ENCODE peak calls at places on chromosomes 11 and 22, in ten cellular contexts. One of them, this sample, is unnamed.

GRCh38 chr22:26576026-26576680 is 13.8 kb downstream of the TPST2 start:
- DNase-seq in psoas muscle: no peak
- DNase-seq in left ventricle myocardium inferior: no peak
- DNase-seq in neural crest cell: no peak
- DNase-seq in DND-41: no peak
- DNase-seq in A549: no peak
- DNase-seq in HCT116: no peak
- DNase-seq in neural progenitor cell: no peak
- DNase-seq in suprapubic skin: no peak
- DNase-seq in lower leg skin: no peak
- DNase-seq in this sample: no peak

GRCh38 chr11:110345756-110346155 is 49.3 kb upstream of the RDX start:
- DNase-seq in psoas muscle: no peak
- DNase-seq in left ventricle myocardium inferior: no peak
- DNase-seq in neural crest cell: no peak
- DNase-seq in DND-41: no peak
- DNase-seq in A549: no peak
- DNase-seq in HCT116: no peak
- DNase-seq in neural progenitor cell: no peak
- DNase-seq in suprapubic skin: no peak
- DNase-seq in lower leg skin: no peak
- DNase-seq in this sample: no peak

GRCh38 chr11:32311351-32312077 is 123.8 kb downstream of the WT1 start:
- DNase-seq in psoas muscle: no peak
- DNase-seq in left ventricle myocardium inferior: no peak
- DNase-seq in neural crest cell: no peak
- DNase-seq in DND-41: no peak
- DNase-seq in A549: no peak
- DNase-seq in HCT116: no peak
- DNase-seq in neural progenitor cell: no peak
- DNase-seq in suprapubic skin: no peak
- DNase-seq in lower leg skin: no peak
- DNase-seq in this sample: no peak

GRCh38 chr11:34830648-34831047 is 85.5 kb downstream of the APIP start:
- DNase-seq in psoas muscle: no peak
- DNase-seq in left ventricle myocardium inferior: peak; percentile 55
- DNase-seq in neural crest cell: no peak
- DNase-seq in DND-41: no peak
- DNase-seq in A549: no peak
- DNase-seq in HCT116: no peak
- DNase-seq in neural progenitor cell: no peak
- DNase-seq in suprapubic skin: no peak
- DNase-seq in lower leg skin: no peak
- DNase-seq in this sample: no peak

GRCh38 chr11:33687733-33688479 is 12.7 kb downstream of the C11orf91 start:
- DNase-seq in psoas muscle: no peak
- DNase-seq in left ventricle myocardium inferior: no peak
- DNase-seq in neural crest cell: peak; percentile 65
- DNase-seq in DND-41: peak; percentile 36
- DNase-seq in A549: peak; percentile 76
- DNase-seq in HCT116: peak; percentile 60
- DNase-seq in neural progenitor cell: peak; percentile 75
- DNase-seq in suprapubic skin: no peak
- DNase-seq in lower leg skin: no peak
- DNase-seq in this sample: peak; percentile 41

GRCh38 chr22:47031628-47031915 is 269.1 kb downstream of the TBC1D22A start:
- DNase-seq in psoas muscle: no peak
- DNase-seq in left ventricle myocardium inferior: peak; percentile 7
- DNase-seq in neural crest cell: no peak
- DNase-seq in DND-41: no peak
- DNase-seq in A549: no peak
- DNase-seq in HCT116: no peak
- DNase-seq in neural progenitor cell: no peak
- DNase-seq in suprapubic skin: no peak
- DNase-seq in lower leg skin: no peak
- DNase-seq in this sample: no peak

GRCh38 chr22:49586244-49586748 is 241.4 kb downstream of the BRD1 start:
- DNase-seq in psoas muscle: no peak
- DNase-seq in left ventricle myocardium inferior: no peak
- DNase-seq in neural crest cell: no peak
- DNase-seq in DND-41: no peak
- DNase-seq in A549: peak; percentile 40
- DNase-seq in HCT116: no peak
- DNase-seq in neural progenitor cell: no peak
- DNase-seq in suprapubic skin: no peak
- DNase-seq in lower leg skin: no peak
- DNase-seq in this sample: no peak

GRCh38 chr11:114321621-114322257 is 25.5 kb downstream of the NNMT start:
- DNase-seq in psoas muscle: peak; percentile 64
- DNase-seq in left ventricle myocardium inferior: peak; percentile 25
- DNase-seq in neural crest cell: no peak
- DNase-seq in DND-41: no peak
- DNase-seq in A549: peak; percentile 74
- DNase-seq in HCT116: no peak
- DNase-seq in neural progenitor cell: no peak
- DNase-seq in suprapubic skin: no peak
- DNase-seq in lower leg skin: peak; percentile 88
- DNase-seq in this sample: no peak

GRCh38 chr11:74288161-74288560 is 23.3 kb downstream of the P4HA3 start:
- DNase-seq in psoas muscle: no peak
- DNase-seq in left ventricle myocardium inferior: no peak
- DNase-seq in neural crest cell: no peak
- DNase-seq in DND-41: no peak
- DNase-seq in A549: peak; percentile 94
- DNase-seq in HCT116: no peak
- DNase-seq in neural progenitor cell: no peak
- DNase-seq in suprapubic skin: no peak
- DNase-seq in lower leg skin: no peak
- DNase-seq in this sample: no peak

GRCh38 chr22:42400811-42401547 is 31.2 kb downstream of the NFAM1 start:
- DNase-seq in psoas muscle: no peak
- DNase-seq in left ventricle myocardium inferior: no peak
- DNase-seq in neural crest cell: no peak
- DNase-seq in DND-41: no peak
- DNase-seq in A549: no peak
- DNase-seq in HCT116: no peak
- DNase-seq in neural progenitor cell: no peak
- DNase-seq in suprapubic skin: no peak
- DNase-seq in lower leg skin: no peak
- DNase-seq in this sample: no peak

GRCh38 chr11:74717211-74717997 is 13.8 kb downstream of the CHRDL2 start:
- DNase-seq in psoas muscle: no peak
- DNase-seq in left ventricle myocardium inferior: no peak
- DNase-seq in neural crest cell: no peak
- DNase-seq in DND-41: no peak
- DNase-seq in A549: no peak
- DNase-seq in HCT116: no peak
- DNase-seq in neural progenitor cell: peak; percentile 35
- DNase-seq in suprapubic skin: no peak
- DNase-seq in lower leg skin: no peak
- DNase-seq in this sample: no peak

GRCh38 chr11:16911658-16912057 is 102.6 kb downstream of the PLEKHA7 start:
- DNase-seq in psoas muscle: no peak
- DNase-seq in left ventricle myocardium inferior: no peak
- DNase-seq in neural crest cell: no peak
- DNase-seq in DND-41: no peak
- DNase-seq in A549: no peak
- DNase-seq in HCT116: no peak
- DNase-seq in neural progenitor cell: no peak
- DNase-seq in suprapubic skin: no peak
- DNase-seq in lower leg skin: no peak
- DNase-seq in this sample: no peak

GRCh38 chr22:48343461-48343860 is 1484.2 kb downstream of the BRD1 start:
- DNase-seq in psoas muscle: peak; percentile 7
- DNase-seq in left ventricle myocardium inferior: no peak
- DNase-seq in neural crest cell: no peak
- DNase-seq in DND-41: no peak
- DNase-seq in A549: no peak
- DNase-seq in HCT116: no peak
- DNase-seq in neural progenitor cell: no peak
- DNase-seq in suprapubic skin: no peak
- DNase-seq in lower leg skin: no peak
- DNase-seq in this sample: no peak

GRCh38 chr11:120714448-120714847 is 202.9 kb downstream of the GRIK4 start:
- DNase-seq in psoas muscle: no peak
- DNase-seq in left ventricle myocardium inferior: no peak
- DNase-seq in neural crest cell: no peak
- DNase-seq in DND-41: no peak
- DNase-seq in A549: no peak
- DNase-seq in HCT116: no peak
- DNase-seq in neural progenitor cell: no peak
- DNase-seq in suprapubic skin: peak; percentile 16
- DNase-seq in lower leg skin: no peak
- DNase-seq in this sample: no peak

GRCh38 chr11:32893947-32894827 is 1.6 kb downstream of the QSER1 start:
- DNase-seq in psoas muscle: no peak
- DNase-seq in left ventricle myocardium inferior: no peak
- DNase-seq in neural crest cell: no peak
- DNase-seq in DND-41: peak; percentile 59
- DNase-seq in A549: peak; percentile 93
- DNase-seq in HCT116: peak; percentile 88
- DNase-seq in neural progenitor cell: peak; percentile 69
- DNase-seq in suprapubic skin: no peak
- DNase-seq in lower leg skin: peak; percentile 67
- DNase-seq in this sample: no peak

GRCh38 chr11:26862801-26863200 is 131.1 kb upstream of the FIBIN start:
- DNase-seq in psoas muscle: no peak
- DNase-seq in left ventricle myocardium inferior: no peak
- DNase-seq in neural crest cell: no peak
- DNase-seq in DND-41: no peak
- DNase-seq in A549: no peak
- DNase-seq in HCT116: no peak
- DNase-seq in neural progenitor cell: no peak
- DNase-seq in suprapubic skin: no peak
- DNase-seq in lower leg skin: no peak
- DNase-seq in this sample: no peak

GRCh38 chr11:26860411-26860810 is 133.5 kb upstream of the FIBIN start:
- DNase-seq in psoas muscle: no peak
- DNase-seq in left ventricle myocardium inferior: no peak
- DNase-seq in neural crest cell: no peak
- DNase-seq in DND-41: no peak
- DNase-seq in A549: no peak
- DNase-seq in HCT116: no peak
- DNase-seq in neural progenitor cell: no peak
- DNase-seq in suprapubic skin: no peak
- DNase-seq in lower leg skin: no peak
- DNase-seq in this sample: no peak

GRCh38 chr11:26858098-26858497 is 135.8 kb upstream of the FIBIN start:
- DNase-seq in psoas muscle: no peak
- DNase-seq in left ventricle myocardium inferior: no peak
- DNase-seq in neural crest cell: no peak
- DNase-seq in DND-41: no peak
- DNase-seq in A549: no peak
- DNase-seq in HCT116: no peak
- DNase-seq in neural progenitor cell: no peak
- DNase-seq in suprapubic skin: no peak
- DNase-seq in lower leg skin: no peak
- DNase-seq in this sample: no peak
- TF ChIP-seq CTCF in psoas muscle: no peak
- TF ChIP-seq CTCF in left ventricle myocardium inferior: no peak
- TF ChIP-seq CTCF in neural crest cell: no peak
- TF ChIP-seq CTCF in DND-41: no peak
- TF ChIP-seq CTCF in A549: no peak
- TF ChIP-seq CTCF in HCT116: no peak
- TF ChIP-seq CTCF in neural progenitor cell: no peak
- TF ChIP-seq CTCF in suprapubic skin: no peak
- TF ChIP-seq CTCF in lower leg skin: no peak
- TF ChIP-seq CTCF in this sample: no peak

GRCh38 chr22:44623771-44624510 is 78.1 kb upstream of the PRR5 start:
- DNase-seq in psoas muscle: peak; percentile 36
- DNase-seq in left ventricle myocardium inferior: no peak
- DNase-seq in neural crest cell: peak; percentile 38
- DNase-seq in DND-41: no peak
- DNase-seq in A549: peak; percentile 46
- DNase-seq in HCT116: no peak
- DNase-seq in neural progenitor cell: peak; percentile 72
- DNase-seq in suprapubic skin: no peak
- DNase-seq in lower leg skin: no peak
- DNase-seq in this sample: no peak
- TF ChIP-seq CTCF in psoas muscle: no peak
- TF ChIP-seq CTCF in left ventricle myocardium inferior: peak; percentile 63
- TF ChIP-seq CTCF in neural crest cell: peak; percentile 64
- TF ChIP-seq CTCF in DND-41: peak; percentile 3
- TF ChIP-seq CTCF in A549: peak; percentile 65
- TF ChIP-seq CTCF in HCT116: peak; percentile 52
- TF ChIP-seq CTCF in neural progenitor cell: peak; percentile 66
- TF ChIP-seq CTCF in suprapubic skin: no peak
- TF ChIP-seq CTCF in lower leg skin: no peak
- TF ChIP-seq CTCF in this sample: peak; percentile 52

GRCh38 chr11:61737131-61737530 is 15.3 kb upstream of the MYRF start:
- DNase-seq in psoas muscle: no peak
- DNase-seq in left ventricle myocardium inferior: no peak
- DNase-seq in neural crest cell: no peak
- DNase-seq in DND-41: no peak
- DNase-seq in A549: no peak
- DNase-seq in HCT116: no peak
- DNase-seq in neural progenitor cell: no peak
- DNase-seq in suprapubic skin: no peak
- DNase-seq in lower leg skin: no peak
- DNase-seq in this sample: no peak
- TF ChIP-seq CTCF in psoas muscle: no peak
- TF ChIP-seq CTCF in left ventricle myocardium inferior: no peak
- TF ChIP-seq CTCF in neural crest cell: no peak
- TF ChIP-seq CTCF in DND-41: peak; percentile 39
- TF ChIP-seq CTCF in A549: no peak
- TF ChIP-seq CTCF in HCT116: no peak
- TF ChIP-seq CTCF in neural progenitor cell: no peak
- TF ChIP-seq CTCF in suprapubic skin: no peak
- TF ChIP-seq CTCF in lower leg skin: no peak
- TF ChIP-seq CTCF in this sample: no peak

GRCh38 chr11:111573821-111574249 is 28.4 kb upstream of the SIK2 start:
- DNase-seq in psoas muscle: no peak
- DNase-seq in left ventricle myocardium inferior: no peak
- DNase-seq in neural crest cell: no peak
- DNase-seq in DND-41: no peak
- DNase-seq in A549: no peak
- DNase-seq in HCT116: no peak
- DNase-seq in neural progenitor cell: no peak
- DNase-seq in suprapubic skin: no peak
- DNase-seq in lower leg skin: no peak
- DNase-seq in this sample: no peak

GRCh38 chr11:111575748-111576147 is 26.5 kb upstream of the SIK2 start:
- DNase-seq in psoas muscle: no peak
- DNase-seq in left ventricle myocardium inferior: no peak
- DNase-seq in neural crest cell: no peak
- DNase-seq in DND-41: no peak
- DNase-seq in A549: no peak
- DNase-seq in HCT116: no peak
- DNase-seq in neural progenitor cell: no peak
- DNase-seq in suprapubic skin: no peak
- DNase-seq in lower leg skin: no peak
- DNase-seq in this sample: no peak

GRCh38 chr11:111570796-111571195 is 30.3 kb downstream of the LAYN start:
- DNase-seq in psoas muscle: no peak
- DNase-seq in left ventricle myocardium inferior: no peak
- DNase-seq in neural crest cell: no peak
- DNase-seq in DND-41: no peak
- DNase-seq in A549: no peak
- DNase-seq in HCT116: no peak
- DNase-seq in neural progenitor cell: no peak
- DNase-seq in suprapubic skin: no peak
- DNase-seq in lower leg skin: no peak
- DNase-seq in this sample: no peak

GRCh38 chr11:111571829-111572501 is 30.3 kb upstream of the SIK2 start:
- DNase-seq in psoas muscle: no peak
- DNase-seq in left ventricle myocardium inferior: no peak
- DNase-seq in neural crest cell: no peak
- DNase-seq in DND-41: no peak
- DNase-seq in A549: no peak
- DNase-seq in HCT116: no peak
- DNase-seq in neural progenitor cell: no peak
- DNase-seq in suprapubic skin: no peak
- DNase-seq in lower leg skin: no peak
- DNase-seq in this sample: no peak

GRCh38 chr11:111574373-111575230 is 27.6 kb upstream of the SIK2 start:
- DNase-seq in psoas muscle: no peak
- DNase-seq in left ventricle myocardium inferior: no peak
- DNase-seq in neural crest cell: no peak
- DNase-seq in DND-41: no peak
- DNase-seq in A549: no peak
- DNase-seq in HCT116: no peak
- DNase-seq in neural progenitor cell: no peak
- DNase-seq in suprapubic skin: no peak
- DNase-seq in lower leg skin: no peak
- DNase-seq in this sample: no peak
- TF ChIP-seq CTCF in psoas muscle: no peak
- TF ChIP-seq CTCF in left ventricle myocardium inferior: no peak
- TF ChIP-seq CTCF in neural crest cell: no peak
- TF ChIP-seq CTCF in DND-41: no peak
- TF ChIP-seq CTCF in A549: no peak
- TF ChIP-seq CTCF in HCT116: peak; percentile 6
- TF ChIP-seq CTCF in neural progenitor cell: peak; percentile 15
- TF ChIP-seq CTCF in suprapubic skin: no peak
- TF ChIP-seq CTCF in lower leg skin: no peak
- TF ChIP-seq CTCF in this sample: no peak